ENCODE peak calls at places on chromosome 1, in six cellular contexts. U, G, E, H, L and D are unnamed samples.

GRCh38 chr1:51973587-51974474 is 16.7 kb downstream of the RAB3B start:
- DNase-seq in U (no peak), G (no peak), E (no peak), H (peak), L (no peak), D (no peak)

GRCh38 chr1:7755448-7755847 is 15.6 kb upstream of the VAMP3 start:
- DNase-seq in U (peak), G (no peak), E (no peak), H (no peak), L (peak), D (no peak)

GRCh38 chr1:185227161-185227560 is 70.2 kb downstream of the SWT1 start:
- DNase-seq in U (no peak), G (no peak), E (no peak), H (no peak), L (no peak), D (no peak)

GRCh38 chr1:200895801-200896570 is 1.3 kb downstream of the INAVA start:
- DNase-seq in U (no peak), G (no peak), E (peak), H (peak), L (no peak), D (no peak)

GRCh38 chr1:32250893-32251716 is at the start of gene LCK:
- DNase-seq in U (no peak), G (peak), E (peak), H (no peak), L (peak), D (no peak)

GRCh38 chr1:42282024-42282579 is 52.9 kb downstream of the FOXJ3 start:
- DNase-seq in U (peak), G (no peak), E (no peak), H (no peak), L (no peak), D (no peak)

GRCh38 chr1:52306227-52307006 is 59.6 kb downstream of the CC2D1B start:
- DNase-seq in U (no peak), G (no peak), E (no peak), H (no peak), L (peak), D (no peak)

GRCh38 chr1:7771673-7772299 is 690 bp downstream of the VAMP3 start:
- DNase-seq in U (no peak), G (no peak), E (no peak), H (no peak), L (no peak), D (no peak)

GRCh38 chr1:183032122-183032921 is 9.1 kb downstream of the LAMC1 start:
- DNase-seq in U (peak), G (no peak), E (no peak), H (peak), L (no peak), D (no peak)